ENCODE peak calls at places on chromosome 16, in eight cellular contexts. G is choroid plexus epithelial cell; A is HFFc6; S is NCI-H460; T is right atrium auricular region; N is sciatic nerve; W is stimulated activated CD4-positive, alpha-beta T cell treated with anti-CD3 and anti-CD28 coated beads, Interleukin-1b, Interleukin-23, amount 100 ng/mL, for 1 hour; K is NCI-H1092. B is an unnamed sample.

GRCh38 chr16:24318670-24319069 is 62.5 kb downstream of the CACNG3 start:
- DNase-seq in G (no peak), A (no peak), S (no peak), T (no peak), N (no peak), W (no peak), K (no peak), B (no peak)

GRCh38 chr16:12158428-12158827 is 181.9 kb downstream of the SNX29 start:
- DNase-seq in G (peak), A (peak), S (no peak), T (no peak), N (no peak), W (no peak), K (no peak), B (no peak)

GRCh38 chr16:56938664-56939513 is 6.9 kb downstream of the HERPUD1 start:
- DNase-seq in G (no peak), A (no peak), S (no peak), T (no peak), N (no peak), W (no peak), K (no peak), B (no peak)

GRCh38 chr16:27571433-27572306 is 21.7 kb downstream of the KATNIP start:
- DNase-seq in G (no peak), A (no peak), S (no peak), T (no peak), N (no peak), W (no peak), K (no peak), B (no peak)

GRCh38 chr16:89094252-89094901 is 725 bp downstream of the ACSF3 start:
- DNase-seq in G (peak), A (peak), S (no peak), T (no peak), N (no peak), W (no peak), K (no peak), B (no peak)

GRCh38 chr16:908526-909155 is 62.1 kb downstream of the LMF1 start:
- DNase-seq in G (no peak), A (no peak), S (no peak), T (no peak), N (no peak), W (no peak), K (no peak), B (no peak)

GRCh38 chr16:27769561-27770222 is 219.7 kb downstream of the KATNIP start:
- DNase-seq in G (peak), A (peak), S (no peak), T (no peak), N (no peak), W (no peak), K (no peak), B (no peak)

GRCh38 chr16:77825196-77825595 is 36.8 kb downstream of the VAT1L start:
- DNase-seq in G (no peak), A (no peak), S (no peak), T (no peak), N (no peak), W (no peak), K (no peak), B (no peak)

GRCh38 chr16:88533381-88533831 is 36.8 kb upstream of the ZC3H18 start:
- DNase-seq in G (peak), A (peak), S (no peak), T (no peak), N (no peak), W (no peak), K (no peak), B (no peak)